ENCODE peak calls at places on chromosomes 6 and 20, in four cellular contexts. Y is HepG2, R is astrocyte of the spinal cord, P is fibroblast of pulmonary artery. I is an unnamed sample.

GRCh38 chr6:13328076-13328874 is at the start of gene TBC1D7:
- DNase-seq in R (peak), P (peak), Y (peak), I (peak)

GRCh38 chr6:41153992-41154625 is at the start of gene TREML1:
- DNase-seq in R (no peak), P (no peak), Y (no peak), I (no peak)

GRCh38 chr6:48624631-48625030 is 513.6 kb upstream of the PTCHD4 start:
- DNase-seq in P (no peak), Y (no peak), R (no peak), I (no peak)

GRCh38 chr6:49462599-49462926 is 490 bp downstream of the MMUT start:
- DNase-seq in Y (no peak), R (no peak), P (no peak), I (no peak)

GRCh38 chr20:13991311-13991710 is 897 bp upstream of the SEL1L2 start:
- DNase-seq in Y (no peak), R (no peak), P (no peak), I (no peak)

GRCh38 chr6:12296255-12296573 is 6.1 kb downstream of the EDN1 start:
- DNase-seq in P (peak), Y (peak), R (peak), I (peak)

GRCh38 chr6:140208286-140208685 is 833.8 kb upstream of the CITED2 start:
- DNase-seq in R (no peak), P (no peak), Y (no peak), I (no peak)

GRCh38 chr6:154960299-154960796 is 34.8 kb upstream of the TIAM2 start:
- DNase-seq in R (no peak), P (no peak), Y (peak), I (no peak)

GRCh38 chr20:59122377-59122932 is 41.2 kb upstream of the ZNF831 start:
- DNase-seq in R (no peak), P (no peak), Y (no peak), I (no peak)

GRCh38 chr6:106908386-106908840 is 66.1 kb downstream of the CD24 start:
- DNase-seq in Y (no peak), R (no peak), P (no peak), I (no peak)

GRCh38 chr6:123953920-123954319 is 150.3 kb downstream of the NKAIN2 start:
- DNase-seq in R (no peak), P (no peak), Y (no peak), I (no peak)

GRCh38 chr6:42263165-42263852 is 45.6 kb upstream of the MRPS10 start:
- DNase-seq in R (no peak), P (no peak), Y (no peak), I (no peak)

GRCh38 chr6:57094689-57095088 is 4.7 kb downstream of the ZNF451 start:
- DNase-seq in R (no peak), P (no peak), Y (no peak), I (no peak)

GRCh38 chr20:43955244-43956191 is 40.9 kb downstream of the TOX2 start:
- DNase-seq in P (peak), R (peak), Y (no peak), I (peak)

GRCh38 chr6:3751730-3752537 is 421 bp upstream of the PXDC1 start:
- DNase-seq in Y (peak), P (peak), R (peak), I (no peak)

GRCh38 chr6:45930419-45931059 is 85.1 kb downstream of the CLIC5 start:
- DNase-seq in Y (peak), R (peak), P (peak), I (no peak)

GRCh38 chr6:37791156-37791919 is 28.2 kb upstream of the ZFAND3 start:
- DNase-seq in P (peak), R (peak), Y (peak), I (peak)

GRCh38 chr6:41615311-41615710 is 23.0 kb upstream of the MDFI start:
- DNase-seq in Y (no peak), P (no peak), R (no peak), I (no peak)

GRCh38 chr20:19993937-19994667 is 23.1 kb upstream of the NAA20 start:
- DNase-seq in R (peak), P (peak), Y (no peak), I (no peak)

GRCh38 chr20:43576108-43576507 is 14.6 kb upstream of the IFT52 start:
- DNase-seq in P (no peak), Y (no peak), R (no peak), I (no peak)

GRCh38 chr6:169813969-169814368 is 62.5 kb downstream of the ERMARD start:
- DNase-seq in Y (no peak), R (no peak), P (no peak), I (no peak)

GRCh38 chr20:25227317-25227831 is 20.5 kb upstream of the PYGB start:
- DNase-seq in Y (peak), P (peak), R (peak), I (no peak)

GRCh38 chr6:155187096-155187495 is 76.7 kb upstream of the CLDN20 start:
- DNase-seq in Y (no peak), R (no peak), P (no peak), I (no peak)

GRCh38 chr6:149921361-149921760 is 1.6 kb downstream of the RAET1G start:
- DNase-seq in R (no peak), P (no peak), Y (no peak), I (no peak)

GRCh38 chr6:112986270-112986669 is 639.1 kb downstream of the RFPL4B start:
- DNase-seq in P (no peak), R (no peak), Y (no peak), I (no peak)

GRCh38 chr6:112984899-112985298 is 637.8 kb downstream of the RFPL4B start:
- DNase-seq in Y (no peak), P (no peak), R (no peak), I (no peak)

GRCh38 chr6:112983741-112984221 is 636.7 kb downstream of the RFPL4B start:
- DNase-seq in R (peak), P (peak), Y (no peak), I (no peak)

GRCh38 chr6:112979830-112980229 is 632.7 kb downstream of the RFPL4B start:
- DNase-seq in Y (no peak), P (peak), R (peak), I (no peak)

GRCh38 chr6:112980676-112981075 is 633.5 kb downstream of the RFPL4B start:
- DNase-seq in Y (no peak), P (no peak), R (no peak), I (no peak)
- TF ChIP-seq CTCF in Y (no peak), P (no peak), R (no peak), I (no peak)

DNA sequence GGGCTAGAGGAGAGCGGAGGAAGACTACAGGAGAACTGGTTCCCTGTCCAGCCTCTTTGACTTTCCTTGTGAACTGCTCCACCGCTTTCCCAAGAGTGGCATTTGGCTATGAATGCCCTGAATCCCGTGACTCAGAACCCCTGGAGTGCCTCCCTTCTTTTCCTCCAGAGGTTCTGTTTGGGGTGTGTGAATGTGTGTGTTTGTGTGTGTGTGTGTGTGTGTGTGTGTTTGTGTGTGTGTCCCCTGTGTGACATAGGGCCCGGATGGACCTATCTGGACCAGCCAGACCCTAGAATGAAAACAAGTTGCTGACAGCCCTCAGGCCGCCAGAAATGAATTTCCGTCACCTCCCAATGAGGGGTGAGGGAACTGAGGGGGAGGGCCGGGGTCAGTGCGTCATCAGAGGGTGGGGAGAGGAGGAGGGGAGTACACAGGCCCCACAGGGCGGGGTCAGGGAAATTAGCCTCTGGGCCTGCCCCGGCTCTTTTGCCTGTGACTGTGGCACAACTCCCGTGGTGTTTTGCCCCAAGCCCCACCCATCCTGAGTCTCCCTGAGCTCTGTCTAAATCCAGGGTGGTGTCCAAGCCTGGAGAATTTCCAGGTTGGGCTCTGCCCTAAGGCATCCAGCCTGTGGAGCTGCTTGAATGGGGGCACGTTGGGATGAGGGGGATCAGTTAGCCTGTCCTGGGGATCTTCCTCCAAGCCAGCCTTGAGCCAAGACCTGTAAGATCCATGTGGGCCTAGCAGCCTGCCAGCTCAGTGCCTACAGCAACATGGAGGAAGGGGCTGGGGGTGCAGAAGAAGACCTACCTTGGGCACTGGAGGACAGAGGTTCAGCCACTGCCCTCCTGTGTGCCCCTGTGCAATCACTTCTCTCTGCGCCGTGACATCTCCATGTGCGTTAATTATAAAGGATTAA is 15.2 kb upstream of the MRPS18A start:
- DNase-seq in Y (peak), R (peak), P (peak), I (peak)
- H3K4me3 ChIP-seq in Y (no peak), R (no peak), P (no peak), I (no peak)

GRCh38 chr6:133243723-133244122 is 2.6 kb downstream of the EYA4 start:
- DNase-seq in P (no peak), R (peak), Y (no peak), I (no peak)

GRCh38 chr6:133242761-133243590 is 1.8 kb downstream of the EYA4 start:
- DNase-seq in Y (no peak), R (peak), P (no peak), I (no peak)

GRCh38 chr6:133241901-133242760 is 974 bp downstream of the EYA4 start:
- DNase-seq in R (peak), Y (no peak), P (peak), I (no peak)

GRCh38 chr6:133241088-133241900 is at the start of gene EYA4:
- DNase-seq in P (peak), R (peak), Y (no peak), I (no peak)

DNA sequence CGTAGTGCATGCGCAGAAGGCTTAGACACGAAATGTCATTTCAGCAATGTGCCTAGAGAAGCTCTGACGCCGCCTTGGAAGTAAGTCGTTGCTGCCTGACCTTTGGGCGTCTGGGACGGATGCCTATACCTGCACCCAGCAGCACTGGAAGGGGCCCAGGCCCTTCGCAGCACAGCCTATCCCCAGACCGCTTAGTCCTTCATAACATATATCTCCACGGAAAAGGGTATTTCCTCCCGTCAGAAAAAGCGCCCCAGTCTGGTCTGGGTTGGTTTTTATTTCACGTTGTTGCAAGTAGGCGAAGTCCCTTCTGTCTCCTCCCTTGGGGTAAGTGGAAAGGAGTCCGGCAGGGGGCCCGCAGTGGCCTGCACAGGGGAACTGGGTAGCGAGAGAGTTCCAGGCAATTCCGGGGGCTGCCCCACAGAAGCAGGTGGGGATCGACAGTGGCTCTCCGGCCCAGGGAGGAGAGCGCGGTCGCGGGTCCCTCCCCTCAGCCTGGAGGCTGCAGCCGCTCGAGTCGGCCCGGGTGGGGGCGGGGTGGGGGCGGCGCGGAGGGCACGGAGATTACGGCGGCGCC is 558 bp upstream of the EYA4 start:
- DNase-seq in Y (no peak), R (peak), P (no peak), I (no peak)
- TF ChIP-seq CTCF in Y (no peak), R (peak), P (no peak), I (no peak)

DNA sequence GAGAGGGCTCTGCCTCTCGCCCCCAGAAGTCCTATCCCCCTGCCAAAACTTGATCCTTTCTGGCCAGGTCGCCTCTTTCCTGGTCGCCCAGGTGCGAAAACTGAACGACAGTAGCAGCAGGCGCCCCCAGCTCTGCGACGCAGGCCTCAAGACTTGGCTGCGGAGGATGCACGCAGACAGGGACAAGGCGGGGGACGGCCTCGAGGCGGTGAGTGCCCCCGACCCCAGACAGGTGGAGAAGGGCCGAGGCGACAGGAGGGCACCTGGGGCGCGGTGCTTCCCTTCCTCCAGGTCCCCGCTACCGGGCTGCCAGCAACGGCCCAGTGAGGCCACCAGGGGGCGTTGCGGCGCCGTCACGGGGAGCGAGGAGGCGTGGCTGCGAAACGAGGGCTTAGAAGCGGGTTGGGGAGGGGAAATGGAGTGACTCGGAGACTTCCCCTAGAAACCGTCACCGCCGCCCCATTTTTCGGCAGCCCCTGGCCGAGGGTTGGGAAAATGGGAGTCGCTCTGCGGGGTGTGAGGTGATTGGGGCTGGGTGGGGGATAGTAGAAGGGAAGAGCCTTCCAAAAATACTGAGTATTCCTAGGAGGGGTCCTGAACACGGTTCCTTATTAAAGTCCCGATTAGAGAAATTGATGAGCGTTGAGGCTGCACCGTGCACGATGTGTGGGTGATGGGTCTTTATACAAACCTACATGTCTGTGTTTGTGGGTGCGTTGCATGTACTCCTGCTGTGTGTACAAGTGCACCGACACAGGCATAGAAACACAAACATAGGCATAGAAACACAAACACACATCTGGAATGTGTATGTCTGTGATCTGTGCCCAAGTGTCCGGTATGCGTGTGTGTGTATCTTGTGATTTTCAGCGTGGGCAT is 44.6 kb downstream of the ARHGAP40 start:
- DNase-seq in R (peak), Y (peak), P (peak), I (no peak)
- H3K4me3 ChIP-seq in R (no peak), Y (no peak), P (peak), I (peak)

I was measured in AG04449.